ENCODE peak calls at places on chromosome 12, in nine cellular contexts. One of them, this sample, is unnamed.

GRCh38 chr12:50690923-50691322 is 73.0 kb upstream of the ATF1 start:
- DNase-seq in fibroblast of gingiva: peak
- DNase-seq in activated naive CD8-positive, alpha-beta T cell treated with anti-CD3 and anti-CD28 coated beads, Interleukin-2, amount 50 U/mL, for 24 hours: no peak
- DNase-seq in cardiac muscle cell: no peak
- DNase-seq in NCI-H1092 treated with DMSO at 0.1 percent for 48 hours: no peak
- DNase-seq in Daoy: no peak
- DNase-seq in LoVo: no peak
- DNase-seq in renal cortical epithelial cell: peak
- DNase-seq in substantia nigra: peak
- DNase-seq in this sample: no peak

GRCh38 chr12:68154768-68155167 is 4.8 kb downstream of the IFNG start:
- DNase-seq in fibroblast of gingiva: no peak
- DNase-seq in activated naive CD8-positive, alpha-beta T cell treated with anti-CD3 and anti-CD28 coated beads, Interleukin-2, amount 50 U/mL, for 24 hours: no peak
- DNase-seq in cardiac muscle cell: peak
- DNase-seq in NCI-H1092 treated with DMSO at 0.1 percent for 48 hours: no peak
- DNase-seq in Daoy: no peak
- DNase-seq in LoVo: no peak
- DNase-seq in renal cortical epithelial cell: peak
- DNase-seq in substantia nigra: no peak
- DNase-seq in this sample: no peak

GRCh38 chr12:71303199-71303598 is 136.4 kb upstream of the LGR5 start:
- DNase-seq in fibroblast of gingiva: peak
- DNase-seq in activated naive CD8-positive, alpha-beta T cell treated with anti-CD3 and anti-CD28 coated beads, Interleukin-2, amount 50 U/mL, for 24 hours: no peak
- DNase-seq in cardiac muscle cell: no peak
- DNase-seq in NCI-H1092 treated with DMSO at 0.1 percent for 48 hours: no peak
- DNase-seq in Daoy: no peak
- DNase-seq in LoVo: peak
- DNase-seq in renal cortical epithelial cell: peak
- DNase-seq in substantia nigra: no peak
- DNase-seq in this sample: peak

GRCh38 chr12:6536894-6537579 is 2.7 kb downstream of the GAPDH start:
- DNase-seq in fibroblast of gingiva: peak
- DNase-seq in activated naive CD8-positive, alpha-beta T cell treated with anti-CD3 and anti-CD28 coated beads, Interleukin-2, amount 50 U/mL, for 24 hours: peak
- DNase-seq in cardiac muscle cell: no peak
- DNase-seq in NCI-H1092 treated with DMSO at 0.1 percent for 48 hours: no peak
- DNase-seq in Daoy: no peak
- DNase-seq in LoVo: no peak
- DNase-seq in renal cortical epithelial cell: no peak
- DNase-seq in substantia nigra: no peak
- DNase-seq in this sample: no peak

GRCh38 chr12:50947932-50948331 is 4.4 kb upstream of the HIGD1C start:
- DNase-seq in fibroblast of gingiva: no peak
- DNase-seq in activated naive CD8-positive, alpha-beta T cell treated with anti-CD3 and anti-CD28 coated beads, Interleukin-2, amount 50 U/mL, for 24 hours: no peak
- DNase-seq in cardiac muscle cell: no peak
- DNase-seq in NCI-H1092 treated with DMSO at 0.1 percent for 48 hours: no peak
- DNase-seq in Daoy: no peak
- DNase-seq in LoVo: no peak
- DNase-seq in renal cortical epithelial cell: no peak
- DNase-seq in substantia nigra: no peak
- DNase-seq in this sample: no peak

GRCh38 chr12:32843528-32844095 is 53.0 kb downstream of the PKP2 start:
- DNase-seq in fibroblast of gingiva: no peak
- DNase-seq in activated naive CD8-positive, alpha-beta T cell treated with anti-CD3 and anti-CD28 coated beads, Interleukin-2, amount 50 U/mL, for 24 hours: no peak
- DNase-seq in cardiac muscle cell: no peak
- DNase-seq in NCI-H1092 treated with DMSO at 0.1 percent for 48 hours: no peak
- DNase-seq in Daoy: no peak
- DNase-seq in LoVo: no peak
- DNase-seq in renal cortical epithelial cell: peak
- DNase-seq in substantia nigra: no peak
- DNase-seq in this sample: no peak

GRCh38 chr12:16385779-16386646 is 38.6 kb downstream of the MGST1 start:
- DNase-seq in fibroblast of gingiva: peak
- DNase-seq in activated naive CD8-positive, alpha-beta T cell treated with anti-CD3 and anti-CD28 coated beads, Interleukin-2, amount 50 U/mL, for 24 hours: no peak
- DNase-seq in cardiac muscle cell: peak
- DNase-seq in NCI-H1092 treated with DMSO at 0.1 percent for 48 hours: peak
- DNase-seq in Daoy: peak
- DNase-seq in LoVo: peak
- DNase-seq in renal cortical epithelial cell: peak
- DNase-seq in substantia nigra: peak
- DNase-seq in this sample: peak

GRCh38 chr12:3803865-3804472 is 51.1 kb upstream of the CRACR2A start:
- DNase-seq in fibroblast of gingiva: peak
- DNase-seq in activated naive CD8-positive, alpha-beta T cell treated with anti-CD3 and anti-CD28 coated beads, Interleukin-2, amount 50 U/mL, for 24 hours: peak
- DNase-seq in cardiac muscle cell: peak
- DNase-seq in NCI-H1092 treated with DMSO at 0.1 percent for 48 hours: peak
- DNase-seq in Daoy: peak
- DNase-seq in LoVo: peak
- DNase-seq in renal cortical epithelial cell: peak
- DNase-seq in substantia nigra: peak
- DNase-seq in this sample: peak

GRCh38 chr12:132492951-132493350 is 3.0 kb downstream of the FBRSL1 start:
- DNase-seq in fibroblast of gingiva: no peak
- DNase-seq in activated naive CD8-positive, alpha-beta T cell treated with anti-CD3 and anti-CD28 coated beads, Interleukin-2, amount 50 U/mL, for 24 hours: no peak
- DNase-seq in cardiac muscle cell: no peak
- DNase-seq in NCI-H1092 treated with DMSO at 0.1 percent for 48 hours: no peak
- DNase-seq in Daoy: no peak
- DNase-seq in LoVo: no peak
- DNase-seq in renal cortical epithelial cell: no peak
- DNase-seq in substantia nigra: no peak
- DNase-seq in this sample: no peak

GRCh38 chr12:106138646-106139421 is at the start of gene NUAK1:
- DNase-seq in fibroblast of gingiva: peak
- DNase-seq in activated naive CD8-positive, alpha-beta T cell treated with anti-CD3 and anti-CD28 coated beads, Interleukin-2, amount 50 U/mL, for 24 hours: peak
- DNase-seq in cardiac muscle cell: peak
- DNase-seq in NCI-H1092 treated with DMSO at 0.1 percent for 48 hours: peak
- DNase-seq in Daoy: peak
- DNase-seq in LoVo: peak
- DNase-seq in renal cortical epithelial cell: no peak
- DNase-seq in substantia nigra: peak
- DNase-seq in this sample: peak

GRCh38 chr12:47811581-47812484 is 7.9 kb downstream of the HDAC7 start:
- DNase-seq in fibroblast of gingiva: peak
- DNase-seq in activated naive CD8-positive, alpha-beta T cell treated with anti-CD3 and anti-CD28 coated beads, Interleukin-2, amount 50 U/mL, for 24 hours: no peak
- DNase-seq in cardiac muscle cell: no peak
- DNase-seq in NCI-H1092 treated with DMSO at 0.1 percent for 48 hours: no peak
- DNase-seq in Daoy: peak
- DNase-seq in LoVo: no peak
- DNase-seq in renal cortical epithelial cell: peak
- DNase-seq in substantia nigra: no peak
- DNase-seq in this sample: peak

GRCh38 chr12:14928946-14929345 is 9.4 kb downstream of the ERP27 start:
- DNase-seq in fibroblast of gingiva: no peak
- DNase-seq in activated naive CD8-positive, alpha-beta T cell treated with anti-CD3 and anti-CD28 coated beads, Interleukin-2, amount 50 U/mL, for 24 hours: no peak
- DNase-seq in cardiac muscle cell: no peak
- DNase-seq in NCI-H1092 treated with DMSO at 0.1 percent for 48 hours: no peak
- DNase-seq in Daoy: no peak
- DNase-seq in LoVo: peak
- DNase-seq in renal cortical epithelial cell: no peak
- DNase-seq in substantia nigra: no peak
- DNase-seq in this sample: no peak

GRCh38 chr12:89424846-89425245 is 72.5 kb upstream of the DUSP6 start:
- DNase-seq in fibroblast of gingiva: no peak
- DNase-seq in activated naive CD8-positive, alpha-beta T cell treated with anti-CD3 and anti-CD28 coated beads, Interleukin-2, amount 50 U/mL, for 24 hours: no peak
- DNase-seq in cardiac muscle cell: no peak
- DNase-seq in NCI-H1092 treated with DMSO at 0.1 percent for 48 hours: no peak
- DNase-seq in Daoy: no peak
- DNase-seq in LoVo: no peak
- DNase-seq in renal cortical epithelial cell: no peak
- DNase-seq in substantia nigra: no peak
- DNase-seq in this sample: no peak

GRCh38 chr12:6392499-6392898 is 8.5 kb downstream of the LTBR start:
- DNase-seq in fibroblast of gingiva: no peak
- DNase-seq in activated naive CD8-positive, alpha-beta T cell treated with anti-CD3 and anti-CD28 coated beads, Interleukin-2, amount 50 U/mL, for 24 hours: no peak
- DNase-seq in cardiac muscle cell: peak
- DNase-seq in NCI-H1092 treated with DMSO at 0.1 percent for 48 hours: no peak
- DNase-seq in Daoy: no peak
- DNase-seq in LoVo: no peak
- DNase-seq in renal cortical epithelial cell: peak
- DNase-seq in substantia nigra: no peak
- DNase-seq in this sample: no peak

GRCh38 chr12:52346596-52346995 is 20.7 kb downstream of the KRT85 start:
- DNase-seq in fibroblast of gingiva: no peak
- DNase-seq in activated naive CD8-positive, alpha-beta T cell treated with anti-CD3 and anti-CD28 coated beads, Interleukin-2, amount 50 U/mL, for 24 hours: no peak
- DNase-seq in cardiac muscle cell: no peak
- DNase-seq in NCI-H1092 treated with DMSO at 0.1 percent for 48 hours: no peak
- DNase-seq in Daoy: no peak
- DNase-seq in LoVo: no peak
- DNase-seq in renal cortical epithelial cell: peak
- DNase-seq in substantia nigra: no peak
- DNase-seq in this sample: no peak

GRCh38 chr12:25716842-25717241 is 163.8 kb upstream of the LMNTD1 start:
- DNase-seq in fibroblast of gingiva: no peak
- DNase-seq in activated naive CD8-positive, alpha-beta T cell treated with anti-CD3 and anti-CD28 coated beads, Interleukin-2, amount 50 U/mL, for 24 hours: no peak
- DNase-seq in cardiac muscle cell: no peak
- DNase-seq in NCI-H1092 treated with DMSO at 0.1 percent for 48 hours: no peak
- DNase-seq in Daoy: peak
- DNase-seq in LoVo: no peak
- DNase-seq in renal cortical epithelial cell: no peak
- DNase-seq in substantia nigra: no peak
- DNase-seq in this sample: no peak

GRCh38 chr12:57158186-57158585 is 10.8 kb upstream of the LRP1-AS start:
- DNase-seq in fibroblast of gingiva: no peak
- DNase-seq in activated naive CD8-positive, alpha-beta T cell treated with anti-CD3 and anti-CD28 coated beads, Interleukin-2, amount 50 U/mL, for 24 hours: no peak
- DNase-seq in cardiac muscle cell: no peak
- DNase-seq in NCI-H1092 treated with DMSO at 0.1 percent for 48 hours: no peak
- DNase-seq in Daoy: no peak
- DNase-seq in LoVo: no peak
- DNase-seq in renal cortical epithelial cell: no peak
- DNase-seq in substantia nigra: no peak
- DNase-seq in this sample: no peak

GRCh38 chr12:54392485-54393349 is 8.2 kb upstream of the ZNF385A start:
- DNase-seq in fibroblast of gingiva: no peak
- DNase-seq in activated naive CD8-positive, alpha-beta T cell treated with anti-CD3 and anti-CD28 coated beads, Interleukin-2, amount 50 U/mL, for 24 hours: no peak
- DNase-seq in cardiac muscle cell: no peak
- DNase-seq in NCI-H1092 treated with DMSO at 0.1 percent for 48 hours: no peak
- DNase-seq in Daoy: no peak
- DNase-seq in LoVo: no peak
- DNase-seq in renal cortical epithelial cell: no peak
- DNase-seq in substantia nigra: no peak
- DNase-seq in this sample: no peak

GRCh38 chr12:72025524-72025923 is 86.9 kb downstream of the TPH2 start:
- DNase-seq in fibroblast of gingiva: no peak
- DNase-seq in activated naive CD8-positive, alpha-beta T cell treated with anti-CD3 and anti-CD28 coated beads, Interleukin-2, amount 50 U/mL, for 24 hours: no peak
- DNase-seq in cardiac muscle cell: no peak
- DNase-seq in NCI-H1092 treated with DMSO at 0.1 percent for 48 hours: no peak
- DNase-seq in Daoy: no peak
- DNase-seq in LoVo: no peak
- DNase-seq in renal cortical epithelial cell: peak
- DNase-seq in substantia nigra: no peak
- DNase-seq in this sample: no peak

GRCh38 chr12:97837401-97837800 is 374.8 kb downstream of the RMST start:
- DNase-seq in fibroblast of gingiva: peak
- DNase-seq in activated naive CD8-positive, alpha-beta T cell treated with anti-CD3 and anti-CD28 coated beads, Interleukin-2, amount 50 U/mL, for 24 hours: no peak
- DNase-seq in cardiac muscle cell: no peak
- DNase-seq in NCI-H1092 treated with DMSO at 0.1 percent for 48 hours: no peak
- DNase-seq in Daoy: peak
- DNase-seq in LoVo: peak
- DNase-seq in renal cortical epithelial cell: peak
- DNase-seq in substantia nigra: no peak
- DNase-seq in this sample: peak

GRCh38 chr12:56593909-56594621 is 36.1 kb downstream of the BAZ2A start:
- DNase-seq in fibroblast of gingiva: peak
- DNase-seq in activated naive CD8-positive, alpha-beta T cell treated with anti-CD3 and anti-CD28 coated beads, Interleukin-2, amount 50 U/mL, for 24 hours: peak
- DNase-seq in cardiac muscle cell: peak
- DNase-seq in NCI-H1092 treated with DMSO at 0.1 percent for 48 hours: peak
- DNase-seq in Daoy: peak
- DNase-seq in LoVo: peak
- DNase-seq in renal cortical epithelial cell: peak
- DNase-seq in substantia nigra: peak
- DNase-seq in this sample: peak

GRCh38 chr12:21717756-21718155 is 56.8 kb downstream of the KCNJ8 start:
- DNase-seq in fibroblast of gingiva: no peak
- DNase-seq in activated naive CD8-positive, alpha-beta T cell treated with anti-CD3 and anti-CD28 coated beads, Interleukin-2, amount 50 U/mL, for 24 hours: no peak
- DNase-seq in cardiac muscle cell: no peak
- DNase-seq in NCI-H1092 treated with DMSO at 0.1 percent for 48 hours: no peak
- DNase-seq in Daoy: no peak
- DNase-seq in LoVo: no peak
- DNase-seq in renal cortical epithelial cell: no peak
- DNase-seq in substantia nigra: no peak
- DNase-seq in this sample: no peak

GRCh38 chr12:51392556-51393237 is 1.5 kb upstream of the GALNT6 start:
- DNase-seq in fibroblast of gingiva: peak
- DNase-seq in activated naive CD8-positive, alpha-beta T cell treated with anti-CD3 and anti-CD28 coated beads, Interleukin-2, amount 50 U/mL, for 24 hours: peak
- DNase-seq in cardiac muscle cell: no peak
- DNase-seq in NCI-H1092 treated with DMSO at 0.1 percent for 48 hours: no peak
- DNase-seq in Daoy: no peak
- DNase-seq in LoVo: no peak
- DNase-seq in renal cortical epithelial cell: peak
- DNase-seq in substantia nigra: peak
- DNase-seq in this sample: no peak

GRCh38 chr12:53561590-53561953 is 54.3 kb upstream of the NPFF start:
- DNase-seq in fibroblast of gingiva: peak
- DNase-seq in activated naive CD8-positive, alpha-beta T cell treated with anti-CD3 and anti-CD28 coated beads, Interleukin-2, amount 50 U/mL, for 24 hours: no peak
- DNase-seq in cardiac muscle cell: no peak
- DNase-seq in NCI-H1092 treated with DMSO at 0.1 percent for 48 hours: no peak
- DNase-seq in Daoy: peak
- DNase-seq in LoVo: peak
- DNase-seq in renal cortical epithelial cell: peak
- DNase-seq in substantia nigra: no peak
- DNase-seq in this sample: no peak

GRCh38 chr12:47709277-47710048 is 3.6 kb upstream of the RPAP3 start:
- DNase-seq in fibroblast of gingiva: no peak
- DNase-seq in activated naive CD8-positive, alpha-beta T cell treated with anti-CD3 and anti-CD28 coated beads, Interleukin-2, amount 50 U/mL, for 24 hours: no peak
- DNase-seq in cardiac muscle cell: no peak
- DNase-seq in NCI-H1092 treated with DMSO at 0.1 percent for 48 hours: no peak
- DNase-seq in Daoy: no peak
- DNase-seq in LoVo: no peak
- DNase-seq in renal cortical epithelial cell: no peak
- DNase-seq in substantia nigra: no peak
- DNase-seq in this sample: no peak

GRCh38 chr12:5656836-5657235 is 224.9 kb downstream of the NTF3 start:
- DNase-seq in fibroblast of gingiva: no peak
- DNase-seq in activated naive CD8-positive, alpha-beta T cell treated with anti-CD3 and anti-CD28 coated beads, Interleukin-2, amount 50 U/mL, for 24 hours: no peak
- DNase-seq in cardiac muscle cell: no peak
- DNase-seq in NCI-H1092 treated with DMSO at 0.1 percent for 48 hours: no peak
- DNase-seq in Daoy: no peak
- DNase-seq in LoVo: no peak
- DNase-seq in renal cortical epithelial cell: no peak
- DNase-seq in substantia nigra: no peak
- DNase-seq in this sample: no peak

GRCh38 chr12:11779286-11779685 is 129.8 kb downstream of the ETV6 start:
- DNase-seq in fibroblast of gingiva: peak
- DNase-seq in activated naive CD8-positive, alpha-beta T cell treated with anti-CD3 and anti-CD28 coated beads, Interleukin-2, amount 50 U/mL, for 24 hours: no peak
- DNase-seq in cardiac muscle cell: peak
- DNase-seq in NCI-H1092 treated with DMSO at 0.1 percent for 48 hours: no peak
- DNase-seq in Daoy: no peak
- DNase-seq in LoVo: no peak
- DNase-seq in renal cortical epithelial cell: peak
- DNase-seq in substantia nigra: no peak
- DNase-seq in this sample: peak

GRCh38 chr12:569803-570236 is 93.4 kb downstream of the NINJ2 start:
- DNase-seq in fibroblast of gingiva: peak
- DNase-seq in activated naive CD8-positive, alpha-beta T cell treated with anti-CD3 and anti-CD28 coated beads, Interleukin-2, amount 50 U/mL, for 24 hours: peak
- DNase-seq in cardiac muscle cell: peak
- DNase-seq in NCI-H1092 treated with DMSO at 0.1 percent for 48 hours: peak
- DNase-seq in Daoy: peak
- DNase-seq in LoVo: peak
- DNase-seq in renal cortical epithelial cell: peak
- DNase-seq in substantia nigra: peak
- DNase-seq in this sample: peak

GRCh38 chr12:53844989-53845836 is 93.4 kb upstream of the HOXC13 start:
- DNase-seq in fibroblast of gingiva: peak
- DNase-seq in activated naive CD8-positive, alpha-beta T cell treated with anti-CD3 and anti-CD28 coated beads, Interleukin-2, amount 50 U/mL, for 24 hours: no peak
- DNase-seq in cardiac muscle cell: peak
- DNase-seq in NCI-H1092 treated with DMSO at 0.1 percent for 48 hours: no peak
- DNase-seq in Daoy: peak
- DNase-seq in LoVo: peak
- DNase-seq in renal cortical epithelial cell: peak
- DNase-seq in substantia nigra: no peak
- DNase-seq in this sample: peak

GRCh38 chr12:38961044-38961443 is 55.7 kb upstream of the CPNE8 start:
- DNase-seq in fibroblast of gingiva: no peak
- DNase-seq in activated naive CD8-positive, alpha-beta T cell treated with anti-CD3 and anti-CD28 coated beads, Interleukin-2, amount 50 U/mL, for 24 hours: no peak
- DNase-seq in cardiac muscle cell: no peak
- DNase-seq in NCI-H1092 treated with DMSO at 0.1 percent for 48 hours: no peak
- DNase-seq in Daoy: no peak
- DNase-seq in LoVo: no peak
- DNase-seq in renal cortical epithelial cell: no peak
- DNase-seq in substantia nigra: no peak
- DNase-seq in this sample: no peak

GRCh38 chr12:100672075-100672592 is 98.7 kb downstream of the GAS2L3 start:
- DNase-seq in fibroblast of gingiva: no peak
- DNase-seq in activated naive CD8-positive, alpha-beta T cell treated with anti-CD3 and anti-CD28 coated beads, Interleukin-2, amount 50 U/mL, for 24 hours: peak
- DNase-seq in cardiac muscle cell: peak
- DNase-seq in NCI-H1092 treated with DMSO at 0.1 percent for 48 hours: no peak
- DNase-seq in Daoy: peak
- DNase-seq in LoVo: no peak
- DNase-seq in renal cortical epithelial cell: no peak
- DNase-seq in substantia nigra: no peak
- DNase-seq in this sample: peak

This sample was measured in MG63.